ENCODE peak calls at places on chromosome 3, in five cellular contexts. E, V, J, Q and X are unnamed samples.

GRCh38 chr3:194300936-194301335 is 50.2 kb downstream of the CPN2 start:
- DNase-seq in E (no peak), V (peak), J (no peak), Q (no peak), X (no peak)

GRCh38 chr3:140006331-140006730 is 71.3 kb downstream of the CLSTN2 start:
- DNase-seq in E (no peak), V (no peak), J (no peak), Q (no peak), X (no peak)

GRCh38 chr3:113534365-113534764 is 2.0 kb downstream of the SIDT1 start:
- DNase-seq in E (no peak), V (no peak), J (no peak), Q (no peak), X (no peak)

GRCh38 chr3:154122096-154122911 is 1.1 kb downstream of the ARHGEF26 start:
- DNase-seq in E (no peak), V (peak), J (no peak), Q (peak), X (peak)

GRCh38 chr3:178236555-178237277 is 299.5 kb upstream of the KCNMB2 start:
- DNase-seq in E (no peak), V (no peak), J (no peak), Q (no peak), X (no peak)

GRCh38 chr3:23115171-23115877 is 87.8 kb upstream of the UBE2E2 start:
- DNase-seq in E (no peak), V (no peak), J (no peak), Q (no peak), X (no peak)

GRCh38 chr3:89059201-89059600 is 48.2 kb upstream of the EPHA3 start:
- DNase-seq in E (no peak), V (no peak), J (no peak), Q (no peak), X (peak)

GRCh38 chr3:49170744-49171118 is 667 bp upstream of the KLHDC8B start:
- DNase-seq in E (no peak), V (no peak), J (no peak), Q (no peak), X (no peak)

GRCh38 chr3:66038726-66039589 is at the start of gene MAGI1:
- DNase-seq in E (peak), V (peak), J (peak), Q (peak), X (peak)

GRCh38 chr3:118742760-118743159 is 291.9 kb downstream of the IGSF11 start:
- DNase-seq in E (no peak), V (no peak), J (no peak), Q (no peak), X (no peak)

GRCh38 chr3:108511055-108511454 is 659 bp upstream of the MYH15 start:
- DNase-seq in E (no peak), V (no peak), J (no peak), Q (no peak), X (no peak)

GRCh38 chr3:72255736-72256559 is 471.0 kb upstream of the PROK2 start:
- DNase-seq in E (no peak), V (peak), J (peak), Q (peak), X (peak)

GRCh38 chr3:115790759-115791158 is 167.4 kb downstream of the GAP43 start:
- DNase-seq in E (peak), V (no peak), J (no peak), Q (peak), X (no peak)

GRCh38 chr3:140268610-140269009 is 333.6 kb downstream of the CLSTN2 start:
- DNase-seq in E (no peak), V (no peak), J (no peak), Q (no peak), X (no peak)

GRCh38 chr3:45564172-45564571 is 30.4 kb upstream of the LIMD1 start:
- DNase-seq in E (no peak), V (peak), J (no peak), Q (no peak), X (no peak)

GRCh38 chr3:52031896-52032295 is 24.5 kb downstream of the DUSP7 start:
- DNase-seq in E (no peak), V (no peak), J (no peak), Q (no peak), X (no peak)

GRCh38 chr3:181694805-181695660 is 16.7 kb upstream of the SOX2 start:
- DNase-seq in E (no peak), V (peak), J (peak), Q (peak), X (no peak)

GRCh38 chr3:123642182-123642956 is 57.5 kb upstream of the HACD2 start:
- DNase-seq in E (peak), V (peak), J (peak), Q (peak), X (peak)

GRCh38 chr3:187750041-187750512 is 4.8 kb upstream of the BCL6 start:
- DNase-seq in E (peak), V (peak), J (peak), Q (peak), X (peak)

GRCh38 chr3:48240711-48241491 is at the start of gene ZNF589:
- DNase-seq in E (peak), V (peak), J (peak), Q (peak), X (peak)

GRCh38 chr3:194556086-194557056 is 69.6 kb upstream of the ATP13A3 start:
- DNase-seq in E (no peak), V (no peak), J (no peak), Q (peak), X (no peak)

GRCh38 chr3:41075958-41076357 is 123.3 kb upstream of the CTNNB1 start:
- DNase-seq in E (no peak), V (peak), J (no peak), Q (no peak), X (no peak)

GRCh38 chr3:76429536-76430177 is 610.2 kb upstream of the ROBO2 start:
- DNase-seq in E (no peak), V (peak), J (no peak), Q (no peak), X (no peak)

GRCh38 chr3:36701903-36702374 is 62.4 kb downstream of the DCLK3 start:
- DNase-seq in E (no peak), V (no peak), J (no peak), Q (peak), X (no peak)

GRCh38 chr3:171256445-171257250 is 203.6 kb downstream of the TNIK start:
- DNase-seq in E (no peak), V (no peak), J (no peak), Q (peak), X (no peak)

GRCh38 chr3:168336276-168336675 is 240.6 kb upstream of the GOLIM4 start:
- DNase-seq in E (no peak), V (no peak), J (no peak), Q (no peak), X (no peak)

GRCh38 chr3:106913111-106913698 is 464.0 kb upstream of the CCDC54 start:
- DNase-seq in E (no peak), V (no peak), J (no peak), Q (no peak), X (no peak)

GRCh38 chr3:70871909-70872656 is 559.6 kb upstream of the MDFIC2 start:
- DNase-seq in E (no peak), V (no peak), J (no peak), Q (no peak), X (no peak)

GRCh38 chr3:184334470-184335158 is 2.8 kb upstream of the FAM131A start:
- DNase-seq in E (no peak), V (no peak), J (no peak), Q (peak), X (no peak)

GRCh38 chr3:69306239-69307185 is 79.4 kb downstream of the FRMD4B start:
- DNase-seq in E (peak), V (peak), J (peak), Q (peak), X (peak)

GRCh38 chr3:126344380-126345041 is 12.7 kb downstream of the KLF15 start:
- DNase-seq in E (no peak), V (peak), J (peak), Q (no peak), X (no peak)

GRCh38 chr3:169334994-169335393 is 328.5 kb downstream of the MECOM start:
- DNase-seq in E (no peak), V (no peak), J (no peak), Q (peak), X (no peak)

GRCh38 chr3:155739154-155739553 is 5.7 kb downstream of the PLCH1 start:
- DNase-seq in E (no peak), V (no peak), J (no peak), Q (no peak), X (no peak)

GRCh38 chr3:66675383-66675782 is 174.6 kb upstream of the LRIG1 start:
- DNase-seq in E (no peak), V (no peak), J (no peak), Q (no peak), X (no peak)

GRCh38 chr3:194330579-194330978 is 20.5 kb downstream of the CPN2 start:
- DNase-seq in E (no peak), V (no peak), J (peak), Q (no peak), X (peak)

GRCh38 chr3:13861461-13861860 is 18.4 kb downstream of the WNT7A start:
- DNase-seq in E (no peak), V (no peak), J (no peak), Q (no peak), X (no peak)

GRCh38 chr3:130276203-130276803 is 69.2 kb upstream of the COL6A5 start:
- DNase-seq in E (peak), V (no peak), J (no peak), Q (peak), X (no peak)

GRCh38 chr3:186413615-186414415 is 51.8 kb upstream of the DGKG start:
- DNase-seq in E (no peak), V (peak), J (peak), Q (no peak), X (peak)

GRCh38 chr3:169430687-169431404 is 232.7 kb downstream of the MECOM start:
- DNase-seq in E (no peak), V (no peak), J (peak), Q (peak), X (peak)

GRCh38 chr3:188954590-188955208 is 217.1 kb upstream of the TPRG1 start:
- DNase-seq in E (peak), V (peak), J (peak), Q (peak), X (peak)

GRCh38 chr3:188959013-188959412 is 212.8 kb upstream of the TPRG1 start:
- DNase-seq in E (no peak), V (no peak), J (no peak), Q (no peak), X (no peak)

GRCh38 chr3:188950832-188951489 is 220.8 kb upstream of the TPRG1 start:
- DNase-seq in E (peak), V (peak), J (peak), Q (peak), X (peak)

GRCh38 chr3:188956839-188957489 is 214.8 kb upstream of the TPRG1 start:
- DNase-seq in E (peak), V (no peak), J (no peak), Q (peak), X (peak)

GRCh38 chr3:188955919-188956318 is 215.9 kb upstream of the TPRG1 start:
- DNase-seq in E (no peak), V (no peak), J (no peak), Q (no peak), X (no peak)
- TF ChIP-seq CTCF in E (no peak), V (no peak), J (no peak), Q (no peak), X (no peak)

GRCh38 chr3:182959474-182960350 is 20.6 kb downstream of the DCUN1D1 start:
- DNase-seq in E (no peak), V (no peak), J (no peak), Q (peak), X (no peak)

GRCh38 chr3:182965861-182966366 is 14.4 kb downstream of the DCUN1D1 start:
- DNase-seq in E (no peak), V (no peak), J (no peak), Q (no peak), X (no peak)

GRCh38 chr3:182964179-182964578 is 16.2 kb downstream of the DCUN1D1 start:
- DNase-seq in E (no peak), V (no peak), J (no peak), Q (no peak), X (no peak)

GRCh38 chr3:182957676-182958075 is 22.7 kb downstream of the DCUN1D1 start:
- DNase-seq in E (no peak), V (no peak), J (no peak), Q (no peak), X (no peak)

DNA sequence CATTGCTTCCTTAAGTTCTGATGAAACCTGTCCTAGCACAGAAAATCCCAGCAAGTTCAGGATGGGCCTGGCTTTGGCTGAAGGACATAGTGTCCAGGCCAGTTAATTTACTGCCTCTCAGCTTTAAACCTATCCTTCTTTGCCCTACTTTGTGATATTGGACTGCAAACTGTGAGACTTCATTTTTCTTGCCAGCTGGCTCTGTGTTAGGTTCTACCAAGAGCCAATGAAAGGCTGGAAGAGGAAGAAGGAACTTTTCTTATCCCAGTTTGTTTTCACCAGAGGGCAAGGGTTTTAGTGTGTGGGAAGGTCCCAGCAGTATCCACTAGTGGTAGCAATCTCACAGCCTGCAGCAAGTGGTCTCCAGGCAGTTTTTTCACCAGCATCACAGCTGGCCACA is 18.2 kb downstream of the DCUN1D1 start:
- DNase-seq in E (no peak), V (no peak), J (peak), Q (no peak), X (peak)
- TF ChIP-seq POLR2AphosphoS5 in E (no peak), V (peak), J (peak), Q (no peak), X (peak)

GRCh38 chr3:67898916-67899315 is 244.5 kb upstream of the SUCLG2 start:
- DNase-seq in E (no peak), V (no peak), J (no peak), Q (no peak), X (no peak)
- TF ChIP-seq POLR2A in E (no peak), V (no peak), J (no peak), Q (no peak), X (no peak)

DNA sequence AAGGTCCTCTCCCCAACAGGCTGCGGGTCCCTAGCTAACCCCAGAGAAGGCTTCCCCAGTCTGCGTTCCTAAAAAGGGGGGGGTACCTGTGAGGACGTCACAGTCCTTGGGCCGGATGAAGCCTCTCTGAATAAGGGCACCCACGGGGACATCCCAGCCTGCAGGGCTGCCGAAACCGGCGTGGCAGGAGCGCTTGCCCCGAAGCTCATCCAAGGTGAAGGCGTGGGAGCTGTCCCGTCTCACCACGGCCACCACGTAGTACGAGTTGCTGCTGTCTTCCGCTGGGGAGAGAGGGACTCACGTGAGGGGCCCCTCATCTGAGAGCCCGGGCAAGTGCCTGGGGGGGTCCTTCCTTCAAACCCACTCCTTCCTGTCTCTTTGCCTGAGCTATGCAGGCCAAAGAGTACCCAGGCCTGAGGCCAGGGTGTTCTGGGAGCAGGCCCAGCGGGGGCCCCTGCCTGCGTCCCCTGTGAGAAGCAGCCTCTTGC is 20.0 kb downstream of the MELTF start:
- DNase-seq in E (no peak), V (no peak), J (no peak), Q (no peak), X (no peak)
- TF ChIP-seq CTCF in E (no peak), V (no peak), J (no peak), Q (no peak), X (no peak)